ENCODE peak calls at places on chromosomes 5 and 9, in seven cellular contexts. S is astrocyte of the cerebellum; O is KG1; A is HT-29; Z is activated CD4-positive, alpha-beta T cell treated with anti-CD3 and anti-CD28 coated beads for 36 hours; H is left ventricle myocardium superior; R is GM23338. P is an unnamed sample.

GRCh38 chr5:76548525-76549229 is 74.5 kb downstream of the F2RL2 start:
- DNase-seq in S (no peak), O (no peak), Z (no peak), R (no peak), A (no peak), H (no peak), P (no peak)

GRCh38 chr9:85001925-85002324 is 332.4 kb downstream of the NTRK2 start:
- DNase-seq in H (no peak), Z (no peak), R (peak; percentile 32), S (no peak), A (no peak), O (no peak), P (no peak)

GRCh38 chr5:40518511-40518917 is 161.2 kb upstream of the PTGER4 start:
- DNase-seq in R (no peak), S (no peak), H (no peak), O (no peak), Z (peak; percentile 50), A (no peak), P (no peak)

GRCh38 chr5:5617024-5617423 is 194.5 kb downstream of the ICE1 start:
- DNase-seq in O (no peak), A (no peak), S (no peak), R (no peak), Z (no peak), H (no peak), P (no peak)

GRCh38 chr5:125894383-125894782 is 528.8 kb upstream of the GRAMD2B start:
- DNase-seq in S (peak; percentile 58), O (no peak), A (no peak), Z (no peak), R (no peak), H (no peak), P (no peak)

GRCh38 chr9:133731876-133732321 is 6.3 kb downstream of the SARDH start:
- DNase-seq in H (no peak), R (peak; percentile 83), Z (no peak), O (no peak), A (peak; percentile 44), S (no peak), P (no peak)

GRCh38 chr5:180197016-180197702 is 11.9 kb downstream of the RASGEF1C start:
- DNase-seq in S (no peak), H (no peak), Z (no peak), R (no peak), A (no peak), O (no peak), P (no peak)

GRCh38 chr9:21919377-21920362 is 74.5 kb downstream of the CDKN2A start:
- DNase-seq in Z (peak; percentile 16), S (peak; percentile 51), R (no peak), H (no peak), O (peak; percentile 45), A (peak; percentile 85), P (no peak)

GRCh38 chr9:35789541-35789940 is 1.9 kb upstream of the NPR2 start:
- DNase-seq in R (no peak), O (no peak), Z (no peak), S (no peak), H (no peak), A (no peak), P (no peak)

GRCh38 chr5:111454198-111454606 is 58.1 kb downstream of the STARD4 start:
- DNase-seq in H (no peak), A (no peak), S (no peak), Z (no peak), O (no peak), R (no peak), P (no peak)

GRCh38 chr5:60652206-60652605 is 47.8 kb downstream of the DEPDC1B start:
- DNase-seq in Z (no peak), R (no peak), A (no peak), S (peak; percentile 73), O (no peak), H (no peak), P (no peak)

GRCh38 chr5:150053231-150053626 is 33.1 kb downstream of the CSF1R start:
- DNase-seq in R (no peak), Z (no peak), H (no peak), O (no peak), S (peak; percentile 44), A (no peak), P (no peak)

GRCh38 chr5:40503438-40503837 is 176.3 kb upstream of the PTGER4 start:
- DNase-seq in R (no peak), O (no peak), S (no peak), H (no peak), Z (peak; percentile 73), A (no peak), P (no peak)

GRCh38 chr5:62460578-62460983 is 48.0 kb downstream of the IPO11 start:
- DNase-seq in O (no peak), S (peak; percentile 35), R (peak; percentile 84), H (no peak), A (peak; percentile 46), Z (no peak), P (no peak)

GRCh38 chr9:18359335-18359734 is 114.6 kb upstream of the ADAMTSL1 start:
- DNase-seq in S (peak; percentile 68), A (no peak), O (no peak), H (no peak), R (no peak), Z (no peak), P (no peak)

GRCh38 chr9:14312721-14313377 is 1.1 kb downstream of the NFIB start:
- DNase-seq in Z (no peak), O (no peak), S (no peak), R (peak; percentile 61), A (peak; percentile 61), H (peak; percentile 62), P (no peak)

GRCh38 chr5:132987531-132988408 is 24.3 kb upstream of the AFF4 start:
- DNase-seq in R (peak; percentile 33), O (no peak), S (no peak), Z (no peak), A (no peak), H (no peak), P (no peak)

GRCh38 chr9:132002827-132003704 is 76.6 kb downstream of the MED27 start:
- DNase-seq in O (no peak), R (no peak), H (no peak), Z (no peak), S (no peak), A (no peak), P (no peak)

GRCh38 chr9:126664893-126665695 is 51.4 kb downstream of the LMX1B start:
- DNase-seq in H (no peak), Z (no peak), R (peak; percentile 90), A (no peak), S (no peak), O (no peak), P (no peak)

GRCh38 chr5:74173260-74173659 is 467.3 kb downstream of the ENC1 start:
- DNase-seq in R (peak; percentile 21), O (no peak), S (peak; percentile 99), A (no peak), H (no peak), Z (no peak), P (no peak)

GRCh38 chr9:114504341-114505186 is 709 bp downstream of the WHRN start:
- DNase-seq in H (peak; percentile 63), S (no peak), A (no peak), R (peak; percentile 78), O (no peak), Z (peak; percentile 61), P (peak; percentile 39)

GRCh38 chr5:10607023-10607665 is 43.3 kb downstream of the ANKRD33B start:
- DNase-seq in H (peak; percentile 78), Z (peak; percentile 27), S (no peak), R (peak; percentile 75), A (no peak), O (peak; percentile 77), P (no peak)

GRCh38 chr9:133791735-133792649 is 53.8 kb upstream of the SARDH start:
- DNase-seq in O (no peak), Z (no peak), S (no peak), A (no peak), H (no peak), R (no peak), P (no peak)

GRCh38 chr5:60961685-60962084 is 16.7 kb downstream of the NDUFAF2 start:
- DNase-seq in O (no peak), A (no peak), S (no peak), H (no peak), R (no peak), Z (no peak), P (no peak)

GRCh38 chr9:32550046-32550608 is 2.0 kb upstream of the SMIM27 start:
- DNase-seq in H (no peak), R (peak; percentile 35), A (peak; percentile 32), O (no peak), S (no peak), Z (no peak), P (no peak)

GRCh38 chr9:98687911-98688310 is 20.8 kb downstream of the GABBR2 start:
- DNase-seq in O (no peak), Z (no peak), H (no peak), R (no peak), A (no peak), S (no peak), P (no peak)

GRCh38 chr5:112799661-112800060 is 61.4 kb upstream of the SRP19 start:
- DNase-seq in O (no peak), A (no peak), R (no peak), S (no peak), Z (no peak), H (no peak), P (no peak)

GRCh38 chr5:80128129-80128528 is 93.0 kb downstream of the THBS4 start:
- DNase-seq in O (no peak), A (no peak), R (peak; percentile 53), Z (no peak), S (no peak), H (no peak), P (no peak)